ENCODE peak calls at places on chromosomes 3 and 15, in five cellular contexts. Q, V, Y, G and Z are unnamed samples.

GRCh38 chr15:95557226-95558046 is 773.1 kb upstream of the NR2F2 start:
- DNase-seq in G (no peak), V (no peak), Y (no peak), Q (peak; percentile 13), Z (no peak)

GRCh38 chr3:126293370-126294082 is 63.7 kb downstream of the KLF15 start:
- DNase-seq in Y (no peak), Q (no peak), G (no peak), V (no peak), Z (no peak)

GRCh38 chr15:81400640-81401236 is 26.7 kb upstream of the TMC3 start:
- DNase-seq in Q (peak; percentile 44), Y (no peak), G (no peak), V (no peak), Z (no peak)

GRCh38 chr15:52179278-52180195 is 11.7 kb downstream of the GNB5 start:
- DNase-seq in G (peak; percentile 90), V (peak; percentile 92), Y (peak; percentile 87), Q (peak; percentile 62), Z (peak; percentile 89)

GRCh38 chr15:73328149-73328820 is 40.5 kb downstream of the HCN4 start:
- DNase-seq in V (peak; percentile 24), Q (no peak), Y (no peak), G (no peak), Z (no peak)

GRCh38 chr3:192858849-192859585 is 58.6 kb downstream of the MB21D2 start:
- DNase-seq in Y (no peak), V (no peak), Q (no peak), G (no peak), Z (no peak)

GRCh38 chr3:151863611-151864010 is 9.8 kb upstream of the SUCNR1 start:
- DNase-seq in G (no peak), Y (no peak), Q (no peak), V (no peak), Z (no peak)

GRCh38 chr15:79724804-79725203 is 172.0 kb downstream of the MTHFS start:
- DNase-seq in V (no peak), Y (no peak), Q (no peak), G (no peak), Z (no peak)

GRCh38 chr3:114877378-114878118 is 269.5 kb downstream of the ZBTB20 start:
- DNase-seq in Y (no peak), G (no peak), V (no peak), Q (no peak), Z (no peak)

GRCh38 chr3:113606539-113607218 is 74.3 kb downstream of the SIDT1 start:
- DNase-seq in G (peak; percentile 26), Q (no peak), Y (no peak), V (no peak), Z (no peak)

GRCh38 chr3:171349392-171349791 is 110.8 kb downstream of the TNIK start:
- DNase-seq in Q (no peak), Y (no peak), V (no peak), G (no peak), Z (no peak)

GRCh38 chr15:85168642-85169173 is 187.1 kb downstream of the PDE8A start:
- DNase-seq in Q (no peak), Y (peak; percentile 82), G (peak; percentile 57), V (no peak), Z (no peak)

GRCh38 chr15:85482896-85483295 is 102.5 kb downstream of the AKAP13 start:
- DNase-seq in Y (no peak), Q (no peak), V (no peak), G (no peak), Z (no peak)

GRCh38 chr3:9402410-9403228 is 5.2 kb downstream of the SETD5 start:
- DNase-seq in Y (peak; percentile 64), V (no peak), G (peak; percentile 74), Q (no peak), Z (peak; percentile 54)

GRCh38 chr15:36595625-36596024 is 16.2 kb downstream of the CDIN1 start:
- DNase-seq in Q (no peak), G (no peak), V (no peak), Y (no peak), Z (no peak)

GRCh38 chr3:57120040-57120802 is 44.9 kb downstream of the IL17RD start:
- DNase-seq in G (no peak), V (no peak), Y (no peak), Q (no peak), Z (no peak)

GRCh38 chr3:128550471-128551126 is 57.6 kb upstream of the GATA2 start:
- DNase-seq in V (no peak), G (no peak), Y (peak; percentile 15), Q (no peak), Z (no peak)

GRCh38 chr3:56930706-56931105 is 129.0 kb upstream of the ARHGEF3 start:
- DNase-seq in Y (no peak), G (no peak), V (no peak), Q (no peak), Z (no peak)

GRCh38 chr3:64220161-64220560 is 5.1 kb downstream of the PRICKLE2 start:
- DNase-seq in Y (no peak), G (no peak), Q (no peak), V (no peak), Z (no peak)

GRCh38 chr3:13718000-13718399 is 161.9 kb downstream of the WNT7A start:
- DNase-seq in Q (no peak), Y (peak; percentile 7), G (no peak), V (peak; percentile 26), Z (no peak)

GRCh38 chr15:58696740-58697139 is 52.8 kb downstream of the ADAM10 start:
- DNase-seq in V (no peak), G (no peak), Q (no peak), Y (no peak), Z (no peak)

GRCh38 chr3:150372320-150373118 is 35.6 kb upstream of the TSC22D2 start:
- DNase-seq in Y (no peak), G (no peak), Q (no peak), V (no peak), Z (no peak)

GRCh38 chr3:194602580-194603300 is 30.5 kb downstream of the TMEM44 start:
- DNase-seq in V (no peak), Q (no peak), Y (no peak), G (no peak), Z (no peak)

GRCh38 chr3:17157713-17158112 is 273.0 kb downstream of the PLCL2 start:
- DNase-seq in V (no peak), Y (no peak), G (no peak), Q (no peak), Z (no peak)

GRCh38 chr3:43914269-43914668 is 223.5 kb downstream of the ABHD5 start:
- DNase-seq in Q (no peak), G (no peak), Y (no peak), V (no peak), Z (no peak)

GRCh38 chr3:137347817-137348368 is 390.1 kb downstream of the IL20RB start:
- DNase-seq in V (no peak), Q (no peak), G (no peak), Y (no peak), Z (no peak)

DNA sequence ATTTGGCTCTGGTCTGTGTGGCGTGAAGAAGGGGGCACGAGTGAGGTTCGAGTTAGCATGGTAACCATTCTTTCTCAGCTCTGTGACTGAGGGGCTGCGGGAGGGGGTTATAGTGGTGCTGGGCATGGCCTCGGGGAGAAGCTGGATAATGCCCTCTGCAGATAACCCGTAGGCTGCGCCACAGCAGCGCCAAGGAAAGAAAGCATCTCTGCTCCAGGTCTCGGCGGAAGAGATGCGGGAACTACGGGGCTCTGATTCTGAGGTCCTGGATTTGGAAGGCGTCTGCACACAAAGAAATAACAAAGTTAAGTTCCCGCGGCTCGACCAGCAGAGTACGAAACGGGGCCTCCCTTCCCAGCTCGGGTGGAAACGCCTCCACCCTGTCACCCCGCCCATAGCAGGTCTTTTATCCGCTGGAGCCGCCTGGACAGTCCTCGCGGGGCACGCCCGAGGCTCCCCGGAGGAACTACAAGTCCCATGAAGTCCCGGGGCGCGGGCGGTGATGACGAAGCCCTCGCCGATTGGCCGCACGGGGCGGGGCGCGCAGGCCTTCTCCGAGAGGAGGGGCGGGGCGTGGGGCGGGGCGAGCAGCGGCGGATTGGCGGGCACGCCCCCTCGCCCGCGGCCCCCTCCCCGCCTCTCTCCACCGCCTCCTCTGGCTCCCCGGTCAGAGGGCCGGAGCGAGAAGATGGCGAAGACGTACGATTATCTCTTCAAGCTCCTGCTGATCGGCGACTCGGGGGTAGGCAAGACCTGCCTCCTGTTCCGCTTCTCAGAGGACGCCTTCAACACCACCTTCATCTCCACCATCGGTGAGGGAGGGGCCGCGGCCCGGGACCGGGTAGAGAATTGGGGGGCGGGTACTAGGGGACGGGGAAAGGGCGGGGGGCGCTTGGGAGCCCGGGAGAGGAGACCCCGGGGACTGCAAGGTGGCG is at the start of gene RAB8B:
- DNase-seq in Q (peak; percentile 99), Y (peak; percentile 99), V (peak; percentile 99), G (peak; percentile 99), Z (peak; percentile 98)
- H3K4me1 ChIP-seq in Q (peaks cover 31% of the 10 kb centered on the region), Y (peaks cover 14% of the 10 kb centered on the region), V (peaks cover 45% of the 10 kb centered on the region), G (peaks cover 26% of the 10 kb centered on the region), Z (peaks cover 7% of the 10 kb centered on the region)

GRCh38 chr15:96737408-96737807 is 406.9 kb downstream of the NR2F2 start:
- DNase-seq in V (no peak), Y (no peak), G (no peak), Q (no peak), Z (no peak)

GRCh38 chr15:96735621-96736020 is 405.1 kb downstream of the NR2F2 start:
- DNase-seq in Y (no peak), Q (no peak), V (no peak), G (no peak), Z (no peak)

GRCh38 chr15:96736384-96736783 is 405.9 kb downstream of the NR2F2 start:
- DNase-seq in Y (no peak), V (no peak), G (no peak), Q (no peak), Z (no peak)

GRCh38 chr15:96728591-96728990 is 398.1 kb downstream of the NR2F2 start:
- DNase-seq in Y (no peak), V (no peak), Q (no peak), G (no peak), Z (no peak)

DNA sequence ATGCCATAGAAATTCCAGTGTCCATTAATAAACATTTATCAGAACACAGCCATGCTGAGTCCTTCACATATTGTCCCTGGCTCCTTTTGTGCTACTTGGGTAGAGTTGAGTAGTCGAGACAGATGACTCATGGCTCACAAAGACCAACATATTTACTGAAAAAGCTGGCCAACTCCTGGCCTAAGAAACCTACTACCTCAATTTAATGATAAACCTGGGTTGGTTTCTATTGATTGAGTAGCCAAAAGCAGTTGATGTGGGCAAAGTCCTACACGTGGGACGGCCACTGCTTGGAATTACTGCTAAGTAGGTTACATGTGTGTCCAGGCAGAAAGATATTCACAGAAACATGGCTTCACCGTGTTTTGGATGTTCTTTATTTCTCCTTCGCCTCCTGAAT is 402.2 kb downstream of the NR2F2 start:
- DNase-seq in G (no peak), Y (no peak), Q (no peak), V (no peak), Z (no peak)
- TF ChIP-seq EP300 in G (no peak), Y (no peak), Q (no peak), V (no peak), Z (no peak)

GRCh38 chr15:62452016-62452415 is 286.9 kb upstream of the C2CD4B start:
- DNase-seq in V (no peak), Y (no peak), Q (no peak), G (no peak), Z (no peak)
- H3K4me1 ChIP-seq in V (peaks cover 8% of the 10 kb centered on the region), Y (peaks cover 6% of the 10 kb centered on the region), Q (peaks cover 10% of the 10 kb centered on the region), G (peaks cover 5% of the 10 kb centered on the region), Z (peaks cover 1% of the 10 kb centered on the region)

GRCh38 chr3:72080800-72081199 is 295.9 kb upstream of the PROK2 start:
- DNase-seq in Q (no peak), G (no peak), Y (no peak), V (no peak), Z (no peak)
- TF ChIP-seq EP300 in Q (no peak), G (no peak), Y (no peak), V (no peak), Z (no peak)